ENCODE peak calls at places on chromosome 21, in seven cellular contexts. S is H9; Y is CD8-positive, alpha-beta memory T cell; J is stomach; Z is body of pancreas; E is adipocyte; R is lower lobe of right lung. K is an unnamed sample. For H3K4me1, the result is how much of the 10 kb centered on the place peaks cover.

GRCh38 chr21:35738342-35738961 is 321.9 kb downstream of the SETD4 start:
- DNase-seq in S (no peak), J (no peak), R (no peak), Z (peak), Y (no peak), E (no peak), K (no peak)

GRCh38 chr21:40386301-40386911 is 460.6 kb downstream of the DSCAM start:
- DNase-seq in S (peak), J (peak), E (peak), Z (peak), Y (no peak), R (peak), K (peak)

GRCh38 chr21:34073749-34074282 is 438 bp downstream of the MRPS6 start:
- DNase-seq in J (peak), R (peak), Z (peak), S (no peak), E (peak), Y (peak), K (peak)

GRCh38 chr21:29481641-29482040 is 182.9 kb downstream of the BACH1 start:
- DNase-seq in S (no peak), J (no peak), R (no peak), E (peak), Z (no peak), Y (no peak), K (no peak)

GRCh38 chr21:31566611-31567010 is 92.9 kb upstream of the SOD1 start:
- DNase-seq in J (no peak), R (no peak), E (no peak), Y (no peak), S (no peak), Z (no peak), K (no peak)

GRCh38 chr21:34029724-34030528 is 43.5 kb upstream of the MRPS6 start:
- DNase-seq in Z (peak), R (no peak), S (peak), E (peak), J (peak), Y (peak), K (no peak)

GRCh38 chr21:44379991-44380865 is 26.8 kb downstream of the TRPM2 start:
- DNase-seq in J (no peak), Z (no peak), E (no peak), R (no peak), S (no peak), Y (no peak), K (peak)

GRCh38 chr21:45906859-45907258 is 74.7 kb upstream of the COL6A1 start:
- DNase-seq in Y (no peak), Z (no peak), E (no peak), S (no peak), J (no peak), R (no peak), K (no peak)

GRCh38 chr21:34311561-34312330 is 52.1 kb upstream of the KCNE2 start:
- DNase-seq in S (no peak), Y (no peak), Z (no peak), J (no peak), E (no peak), R (no peak), K (no peak)

GRCh38 chr21:34983680-34984086 is 65.4 kb downstream of the RUNX1 start:
- DNase-seq in R (no peak), Z (no peak), S (no peak), E (peak), J (no peak), Y (no peak), K (no peak)

GRCh38 chr21:32508558-32508957 is 76.8 kb downstream of the TCP10L start:
- DNase-seq in Y (no peak), R (no peak), J (no peak), Z (no peak), S (no peak), E (no peak), K (no peak)

GRCh38 chr21:42673633-42674328 is 20.4 kb downstream of the PDE9A start:
- DNase-seq in J (no peak), E (no peak), S (no peak), R (no peak), Z (no peak), Y (no peak), K (no peak)

GRCh38 chr21:42671778-42672593 is 18.6 kb downstream of the PDE9A start:
- DNase-seq in E (no peak), Y (no peak), R (no peak), J (no peak), S (no peak), Z (no peak), K (no peak)

GRCh38 chr21:42670884-42671283 is 17.5 kb downstream of the PDE9A start:
- DNase-seq in Z (no peak), J (no peak), Y (no peak), E (no peak), R (no peak), S (no peak), K (no peak)

GRCh38 chr21:42674351-42674940 is 21.0 kb downstream of the PDE9A start:
- DNase-seq in R (no peak), Y (no peak), E (no peak), S (peak), Z (no peak), J (no peak), K (no peak)

DNA sequence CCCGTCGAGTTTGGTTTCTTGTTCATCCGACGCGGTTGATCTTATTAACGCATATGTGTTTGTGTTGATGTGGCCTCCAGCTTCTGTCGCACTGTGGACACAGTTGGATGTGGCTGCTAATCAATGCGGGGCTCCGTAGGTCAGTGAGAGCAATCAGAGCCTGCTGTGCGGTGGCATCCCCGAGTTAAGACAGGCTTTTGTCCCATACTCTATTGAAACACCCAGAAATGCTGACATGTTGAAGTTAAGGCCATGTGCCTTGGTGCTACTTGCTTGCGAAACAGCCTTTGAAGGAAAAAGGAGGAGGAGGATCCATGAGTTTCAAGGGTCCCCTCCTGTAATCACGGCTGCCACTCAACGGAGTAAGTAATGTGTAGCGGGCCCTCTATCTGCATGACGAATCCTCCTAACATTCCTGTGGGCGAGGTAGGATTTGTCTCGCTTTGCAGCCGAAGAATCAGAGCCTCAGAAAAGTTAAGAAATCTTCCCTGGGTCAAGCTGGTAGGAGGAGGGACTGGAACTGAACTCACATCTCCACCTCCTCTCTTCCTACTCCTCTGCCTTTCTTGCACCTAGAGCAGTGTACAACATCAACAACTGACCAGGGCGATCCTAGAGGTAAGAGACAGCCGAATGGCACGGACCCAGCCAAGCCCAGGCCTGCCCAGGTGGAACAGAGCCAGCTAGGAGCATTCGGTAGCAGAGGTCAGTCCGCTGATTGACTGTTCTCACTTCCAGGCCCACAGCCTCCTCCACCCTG is 19.5 kb downstream of the PDE9A start:
- DNase-seq in S (no peak), Y (no peak), Z (no peak), E (peak), J (no peak), R (no peak), K (no peak)
- H3K4me1 ChIP-seq in S (under half), Y (under half), Z (under half), E (under half), J (under half), R (under half), K (under half)

DNA sequence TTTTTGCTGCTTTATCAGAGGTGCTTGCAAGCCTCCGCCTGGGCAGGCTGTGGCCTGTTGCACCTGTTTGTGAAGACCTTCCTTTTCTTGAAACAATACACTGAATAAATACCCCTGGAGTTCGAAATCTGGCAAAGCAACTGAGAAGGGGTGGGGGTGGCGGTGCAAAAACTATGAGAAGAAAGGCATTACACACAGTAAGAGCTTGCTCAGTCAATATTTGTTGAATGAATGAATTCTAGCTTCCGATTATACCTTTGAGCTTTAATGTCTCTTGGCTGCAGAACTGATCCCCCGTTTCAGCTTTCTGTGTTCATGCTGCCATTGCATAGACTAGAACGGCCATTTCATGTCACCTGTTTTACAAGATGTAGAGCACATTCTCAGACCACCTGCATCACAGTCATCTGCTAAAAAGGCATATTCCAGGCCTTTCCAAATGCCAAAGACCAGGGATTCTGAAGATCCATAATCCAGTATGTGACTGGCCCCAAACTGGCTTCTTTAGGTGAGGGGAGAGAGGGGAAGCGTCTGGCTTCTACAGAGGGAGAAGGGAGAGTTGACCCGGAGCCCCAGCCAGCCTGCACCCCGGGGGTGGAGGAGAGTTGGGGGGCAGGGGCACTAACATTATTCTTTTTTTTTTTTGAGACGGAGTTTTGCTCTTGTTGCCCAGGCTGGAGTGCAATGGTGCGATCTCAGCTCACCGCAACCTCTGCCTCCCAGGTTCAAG is 111.5 kb downstream of the ETS2 start:
- DNase-seq in Z (no peak), S (no peak), E (no peak), Y (no peak), J (peak), R (no peak), K (no peak)
- H3K4me1 ChIP-seq in Z (under half), S (under half), E (under half), Y (under half), J (half or more), R (under half), K (under half)

GRCh38 chr21:37371041-37371397 is 4.4 kb downstream of the DYRK1A start:
- DNase-seq in Y (no peak), J (no peak), R (no peak), E (no peak), S (no peak), Z (no peak), K (no peak)
- H3K4me1 ChIP-seq in Y (half or more), J (half or more), R (half or more), E (under half), S (under half), Z (half or more), K (half or more)

DNA sequence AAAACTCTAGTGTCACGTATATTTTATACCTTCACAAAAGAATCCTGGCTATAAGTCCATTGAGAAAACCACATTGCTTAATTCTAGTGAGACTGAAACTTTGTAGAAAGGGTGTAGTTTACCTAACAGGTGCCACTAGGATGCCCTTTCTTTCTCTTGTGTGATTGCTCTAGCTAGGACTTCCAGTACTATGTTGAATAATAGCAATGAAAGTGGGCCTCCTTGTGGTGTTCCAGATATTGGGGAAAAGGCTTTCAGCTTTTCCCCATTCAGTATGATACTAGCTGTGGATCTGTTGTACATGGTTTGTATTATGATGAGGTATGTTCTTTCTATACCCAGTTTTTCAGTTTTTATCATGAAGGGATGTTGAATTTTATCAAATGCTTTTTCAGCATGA is 39.7 kb upstream of the CHODL start:
- DNase-seq in J (no peak), R (no peak), S (no peak), Y (no peak), Z (no peak), E (no peak), K (no peak)
- H3K4me1 ChIP-seq in J (under half), R (under half), S (under half), Y (under half), Z (under half), E (under half), K (under half)

GRCh38 chr21:41429305-41429704 is 3.3 kb downstream of the MX1 start:
- DNase-seq in R (no peak), J (no peak), E (no peak), Y (no peak), S (no peak), Z (no peak), K (no peak)

GRCh38 chr21:41431788-41432548 is 5.9 kb downstream of the MX1 start:
- DNase-seq in E (no peak), Z (no peak), S (peak), R (no peak), J (no peak), Y (no peak), K (no peak)

GRCh38 chr21:41428311-41428710 is 2.3 kb downstream of the MX1 start:
- DNase-seq in S (no peak), R (no peak), J (no peak), Z (no peak), Y (no peak), E (no peak), K (no peak)

GRCh38 chr21:41428847-41429246 is 2.8 kb downstream of the MX1 start:
- DNase-seq in J (no peak), R (no peak), S (no peak), Z (no peak), E (no peak), Y (no peak), K (no peak)

DNA sequence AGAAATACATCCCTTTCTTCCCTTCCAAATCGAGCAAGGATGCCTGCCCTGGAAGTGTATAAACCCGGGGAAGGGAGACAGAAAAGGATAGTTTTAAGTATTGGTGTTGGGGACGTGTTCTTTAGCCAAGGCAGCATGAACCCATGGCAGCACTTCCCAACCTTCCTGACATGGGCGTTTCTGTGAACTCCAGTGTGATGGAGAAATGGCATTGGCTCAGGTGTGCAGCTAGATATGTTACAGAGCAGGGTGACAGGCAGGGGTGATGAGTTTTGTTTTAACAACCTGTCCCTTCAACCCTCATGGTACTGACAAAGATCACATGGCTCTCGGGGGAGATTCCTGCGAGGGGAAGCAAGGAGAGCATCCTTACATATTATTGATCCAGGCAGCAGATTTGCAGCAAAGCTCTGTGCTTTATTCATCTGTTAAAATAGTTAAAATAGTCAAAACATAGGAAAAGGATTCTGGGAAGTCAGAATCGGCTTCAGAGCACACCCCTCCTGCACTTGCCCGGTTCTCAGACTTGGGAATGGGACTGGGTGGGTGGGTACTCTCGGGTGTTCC is 4.0 kb downstream of the MX1 start:
- DNase-seq in E (no peak), R (no peak), Y (no peak), J (no peak), S (no peak), Z (no peak), K (no peak)
- H3K4me1 ChIP-seq in E (under half), R (under half), Y (under half), J (under half), S (under half), Z (under half), K (under half)

GRCh38 chr21:42527489-42528158 is 14.0 kb downstream of the SLC37A1 start:
- DNase-seq in Y (peak), Z (no peak), S (no peak), R (no peak), E (no peak), J (no peak), K (no peak)
- H3K4me1 ChIP-seq in Y (under half), Z (under half), S (under half), R (half or more), E (under half), J (half or more), K (half or more)

K was measured in upper lobe of right lung.